ENCODE peak calls at places on chromosomes 16 and 17, in nine cellular contexts. R is keratinocyte, A is pancreas, D is mucosa of descending colon, Z is T-helper 17 cell, P is thoracic aorta, I is MG63, C is trophoblast cell, O is body of pancreas. T is an unnamed sample.

GRCh38 chr17:35486920-35487727 is 38.6 kb upstream of the SLFN13 start:
- DNase-seq in R (no peak), A (no peak), D (peak; percentile 40), Z (peak; percentile 53), P (no peak), I (peak; percentile 45), C (no peak), O (peak; percentile 54), T (no peak)

GRCh38 chr16:47067203-47067602 is 76.5 kb downstream of the NETO2 start:
- DNase-seq in R (no peak), A (no peak), D (no peak), Z (no peak), P (no peak), I (no peak), C (no peak), O (no peak), T (no peak)

GRCh38 chr17:57649731-57650484 is 95.2 kb downstream of the CCDC182 start:
- DNase-seq in R (no peak), A (no peak), D (no peak), Z (no peak), P (no peak), I (no peak), C (peak; percentile 19), O (no peak), T (no peak)

GRCh38 chr16:5615868-5616642 is 518.5 kb upstream of the EEF2KMT start:
- DNase-seq in R (no peak), A (peak; percentile 75), D (peak; percentile 73), Z (no peak), P (no peak), I (peak; percentile 78), C (no peak), O (peak; percentile 58), T (peak; percentile 23)

GRCh38 chr17:82346342-82347300 is 12.4 kb upstream of the TEX19 start:
- DNase-seq in R (no peak), A (no peak), D (peak; percentile 60), Z (no peak), P (no peak), I (no peak), C (no peak), O (no peak), T (no peak)

GRCh38 chr17:38418069-38418692 is 10.1 kb upstream of the ARHGAP23 start:
- DNase-seq in R (no peak), A (no peak), D (no peak), Z (no peak), P (no peak), I (no peak), C (no peak), O (no peak), T (no peak)

GRCh38 chr16:89099905-89100304 is 6.3 kb downstream of the ACSF3 start:
- DNase-seq in R (no peak), A (peak; percentile 17), D (peak; percentile 72), Z (no peak), P (no peak), I (no peak), C (no peak), O (no peak), T (no peak)

GRCh38 chr16:24701521-24701951 is 27.9 kb upstream of the TNRC6A start:
- DNase-seq in R (no peak), A (no peak), D (no peak), Z (no peak), P (no peak), I (peak; percentile 85), C (no peak), O (no peak), T (peak; percentile 49)

GRCh38 chr16:1152651-1153259 is at the start of gene CACNA1H:
- DNase-seq in R (no peak), A (no peak), D (peak; percentile 21), Z (peak; percentile 59), P (no peak), I (peak; percentile 25), C (no peak), O (peak; percentile 38), T (no peak)

GRCh38 chr17:62870581-62870964 is 62.5 kb upstream of the MARCHF10 start:
- DNase-seq in R (no peak), A (no peak), D (no peak), Z (no peak), P (no peak), I (no peak), C (peak; percentile 44), O (no peak), T (no peak)

GRCh38 chr17:57915980-57916757 is 39.0 kb downstream of the CUEDC1 start:
- DNase-seq in R (no peak), A (peak; percentile 31), D (no peak), Z (no peak), P (no peak), I (no peak), C (no peak), O (peak; percentile 49), T (no peak)

GRCh38 chr17:43745541-43745940 is 13.1 kb downstream of the SOST start:
- DNase-seq in R (no peak), A (no peak), D (no peak), Z (no peak), P (no peak), I (no peak), C (no peak), O (no peak), T (no peak)

GRCh38 chr17:80152057-80152831 is 5.3 kb upstream of the EIF4A3 start:
- DNase-seq in R (no peak), A (no peak), D (no peak), Z (no peak), P (no peak), I (no peak), C (peak; percentile 62), O (no peak), T (no peak)

GRCh38 chr17:18362509-18363020 is 785 bp downstream of the SHMT1 start:
- DNase-seq in R (no peak), A (no peak), D (peak; percentile 64), Z (no peak), P (no peak), I (peak; percentile 36), C (peak; percentile 92), O (peak; percentile 78), T (peak; percentile 80)

GRCh38 chr17:33049781-33050414 is 58.3 kb downstream of the SPACA3 start:
- DNase-seq in R (no peak), A (peak; percentile 32), D (peak; percentile 85), Z (no peak), P (no peak), I (peak; percentile 19), C (peak; percentile 28), O (peak; percentile 69), T (peak; percentile 56)

GRCh38 chr16:19884611-19885455 is at the start of gene GPRC5B:
- DNase-seq in R (no peak), A (peak; percentile 82), D (peak; percentile 38), Z (peak; percentile 61), P (no peak), I (peak; percentile 48), C (peak; percentile 30), O (peak; percentile 73), T (peak; percentile 34)

GRCh38 chr17:34423978-34424813 is 61.2 kb upstream of the CCL1 start:
- DNase-seq in R (no peak), A (no peak), D (no peak), Z (no peak), P (no peak), I (no peak), C (no peak), O (no peak), T (no peak)

GRCh38 chr17:15247891-15248529 is 17.1 kb downstream of the PMP22 start:
- DNase-seq in R (no peak), A (no peak), D (no peak), Z (no peak), P (no peak), I (no peak), C (peak; percentile 94), O (no peak), T (peak; percentile 62)

GRCh38 chr16:77611386-77611785 is 110.9 kb upstream of the NUDT7 start:
- DNase-seq in R (no peak), A (no peak), D (no peak), Z (no peak), P (no peak), I (no peak), C (peak; percentile 57), O (no peak), T (no peak)

GRCh38 chr17:81556175-81556691 is 4.1 kb upstream of the FAAP100 start:
- DNase-seq in R (no peak), A (no peak), D (no peak), Z (no peak), P (no peak), I (no peak), C (no peak), O (no peak), T (peak; percentile 66)

GRCh38 chr17:7806592-7806991 is 27.4 kb upstream of the KDM6B start:
- DNase-seq in R (no peak), A (no peak), D (no peak), Z (no peak), P (no peak), I (no peak), C (no peak), O (no peak), T (no peak)
- H3K9me3 ChIP-seq in R (no peaks in the 10 kb centered on the region), A (no peaks in the 10 kb centered on the region), D (no peaks in the 10 kb centered on the region), Z (no peaks in the 10 kb centered on the region), P (no peaks in the 10 kb centered on the region), I (no peaks in the 10 kb centered on the region), C (no peaks in the 10 kb centered on the region), O (no peaks in the 10 kb centered on the region), T (no peaks in the 10 kb centered on the region)

GRCh38 chr17:53499277-53499676 is 323.4 kb upstream of the KIF2B start:
- DNase-seq in R (no peak), A (no peak), D (no peak), Z (no peak), P (no peak), I (no peak), C (no peak), O (no peak), T (no peak)

GRCh38 chr17:53492532-53492931 is 330.2 kb upstream of the KIF2B start:
- DNase-seq in R (no peak), A (no peak), D (no peak), Z (no peak), P (no peak), I (no peak), C (no peak), O (no peak), T (no peak)

GRCh38 chr17:53490447-53490968 is 332.2 kb upstream of the KIF2B start:
- DNase-seq in R (no peak), A (no peak), D (no peak), Z (no peak), P (no peak), I (no peak), C (no peak), O (no peak), T (no peak)

GRCh38 chr17:53496356-53496755 is 326.4 kb upstream of the KIF2B start:
- DNase-seq in R (no peak), A (no peak), D (no peak), Z (no peak), P (no peak), I (no peak), C (no peak), O (no peak), T (no peak)
- H3K9me3 ChIP-seq in R (no peaks in the 10 kb centered on the region), A (no peaks in the 10 kb centered on the region), D (no peaks in the 10 kb centered on the region), Z (no peaks in the 10 kb centered on the region), P (no peaks in the 10 kb centered on the region), I (no peaks in the 10 kb centered on the region), C (no peaks in the 10 kb centered on the region), O (no peaks in the 10 kb centered on the region), T (peaks cover 33% of the 10 kb centered on the region)

GRCh38 chr17:7015587-7016020 is 3.2 kb downstream of the RNASEK start:
- DNase-seq in R (no peak), A (no peak), D (peak; percentile 37), Z (no peak), P (no peak), I (no peak), C (no peak), O (no peak), T (no peak)
- H3K9me3 ChIP-seq in R (no peaks in the 10 kb centered on the region), A (no peaks in the 10 kb centered on the region), D (no peaks in the 10 kb centered on the region), Z (no peaks in the 10 kb centered on the region), P (no peaks in the 10 kb centered on the region), I (no peaks in the 10 kb centered on the region), C (no peaks in the 10 kb centered on the region), O (no peaks in the 10 kb centered on the region), T (no peaks in the 10 kb centered on the region)

GRCh38 chr16:48591976-48592375 is 18.0 kb downstream of the N4BP1 start:
- DNase-seq in R (no peak), A (no peak), D (no peak), Z (no peak), P (no peak), I (no peak), C (no peak), O (no peak), T (no peak)
- H3K9me3 ChIP-seq in R (peaks cover 10% of the 10 kb centered on the region), A (no peaks in the 10 kb centered on the region), D (peaks cover 19% of the 10 kb centered on the region), Z (no peaks in the 10 kb centered on the region), P (no peaks in the 10 kb centered on the region), I (peaks cover 17% of the 10 kb centered on the region), C (peaks cover 14% of the 10 kb centered on the region), O (no peaks in the 10 kb centered on the region), T (peaks cover 16% of the 10 kb centered on the region)

T was measured in PC-3.